ENCODE peak calls at places on chromosomes 4 and X, in nine cellular contexts. A is COR-L47; J is M059J; I is NCI-H1092 treated with DMSO at 0.1 percent for 48 hours; C is SW480; Q is B cell; B is activated CD8-positive, alpha-beta memory T cell treated with anti-CD3 and anti-CD28 coated beads for 1 hour; Z is left lung; Y is endodermal cell. R is an unnamed sample.

GRCh38 chr4:54516556-54517215 is 141.1 kb upstream of the KIT start:
- DNase-seq in B (no peak), C (no peak), Q (no peak), Y (no peak), A (no peak), Z (no peak), J (no peak), I (no peak), R (no peak)

GRCh38 chr4:7412586-7412975 is 22.1 kb downstream of the PSAPL1 start:
- DNase-seq in A (no peak), B (no peak), Q (no peak), J (no peak), C (no peak), Y (peak), Z (peak), I (no peak), R (no peak)

GRCh38 chr4:87807402-87807801 is 8.0 kb downstream of the IBSP start:
- DNase-seq in I (no peak), Z (no peak), C (no peak), A (no peak), J (no peak), Q (no peak), B (no peak), Y (no peak), R (no peak)

GRCh38 chr4:113384600-113384999 is 335.1 kb downstream of the ANK2 start:
- DNase-seq in Y (no peak), Z (no peak), Q (no peak), I (no peak), J (peak), A (no peak), B (no peak), C (peak), R (no peak)

GRCh38 chrX:21926116-21926515 is 14.4 kb upstream of the SMS start:
- DNase-seq in Z (no peak), C (no peak), J (peak), A (no peak), Q (no peak), Y (no peak), B (no peak), I (no peak), R (no peak)

GRCh38 chrX:43644124-43644701 is 11.9 kb upstream of the MAOA start:
- DNase-seq in Q (no peak), A (no peak), Y (no peak), C (peak), J (peak), B (no peak), Z (no peak), I (no peak), R (no peak)

GRCh38 chr4:104073245-104073644 is 353.5 kb upstream of the TACR3 start:
- DNase-seq in Q (no peak), C (no peak), A (no peak), B (no peak), I (no peak), J (no peak), Y (no peak), Z (no peak), R (no peak)

GRCh38 chrX:14032383-14032782 is 2.7 kb upstream of the GEMIN8 start:
- DNase-seq in J (peak), Z (no peak), Y (peak), Q (peak), I (peak), A (peak), C (peak), B (peak), R (no peak)

GRCh38 chr4:24856586-24856985 is 56.3 kb downstream of the CCDC149 start:
- DNase-seq in Y (peak), Q (no peak), C (no peak), J (peak), Z (no peak), B (no peak), I (no peak), A (no peak), R (no peak)

GRCh38 chr4:139798456-139798855 is 132.8 kb downstream of the MGST2 start:
- DNase-seq in A (no peak), Q (no peak), Y (no peak), Z (no peak), B (no peak), I (no peak), C (no peak), J (peak), R (no peak)

GRCh38 chr4:88005086-88005485 is 2.3 kb upstream of the PKD2 start:
- DNase-seq in Z (no peak), J (peak), C (no peak), Y (no peak), Q (no peak), B (no peak), I (no peak), A (no peak), R (peak)

GRCh38 chrX:133640161-133641015 is 225.1 kb upstream of the GPC4 start:
- DNase-seq in C (no peak), B (no peak), J (no peak), Z (no peak), Q (no peak), Y (peak), A (no peak), I (no peak), R (no peak)

GRCh38 chr4:79923290-79923689 is 149.7 kb downstream of the ANTXR2 start:
- DNase-seq in Y (no peak), I (no peak), J (no peak), A (no peak), Z (no peak), C (no peak), Q (no peak), B (no peak), R (no peak)

GRCh38 chr4:88817740-88818139 is 120.1 kb upstream of the NAP1L5 start:
- DNase-seq in A (no peak), C (no peak), B (no peak), Y (no peak), Q (no peak), Z (no peak), I (no peak), J (no peak), R (no peak)

GRCh38 chr4:89518259-89518658 is 210.7 kb upstream of the GPRIN3 start:
- DNase-seq in Q (no peak), C (no peak), A (no peak), Z (no peak), I (no peak), Y (no peak), B (no peak), J (no peak), R (no peak)

GRCh38 chr4:71126719-71127118 is 133.3 kb downstream of the DCK start:
- DNase-seq in Y (no peak), J (peak), Z (no peak), I (no peak), Q (no peak), C (peak), A (no peak), B (no peak), R (peak)

GRCh38 chr4:144283496-144283895 is 143.0 kb upstream of the GYPA start:
- DNase-seq in Z (no peak), I (no peak), C (peak), Y (no peak), J (no peak), A (no peak), B (no peak), Q (no peak), R (no peak)

GRCh38 chr4:15963568-15963967 is 593 bp upstream of the FGFBP2 start:
- DNase-seq in A (no peak), Z (no peak), Y (no peak), J (no peak), I (no peak), Q (no peak), B (no peak), C (no peak), R (no peak)

GRCh38 chrX:116384406-116384805 is 52.0 kb upstream of the SLC6A14 start:
- DNase-seq in I (no peak), B (no peak), C (no peak), Z (no peak), Q (no peak), Y (no peak), A (no peak), J (no peak), R (no peak)

GRCh38 chrX:132822634-132823012 is 135.8 kb downstream of the HS6ST2 start:
- DNase-seq in A (no peak), C (no peak), Z (no peak), B (no peak), Y (no peak), J (no peak), Q (no peak), I (no peak), R (no peak)

GRCh38 chr4:39614487-39615162 is 24.0 kb downstream of the SMIM14 start:
- DNase-seq in A (no peak), Z (no peak), C (no peak), Y (no peak), B (no peak), Q (no peak), I (no peak), J (peak), R (no peak)

GRCh38 chrX:12162420-12162819 is 24.1 kb downstream of the FRMPD4 start:
- DNase-seq in A (no peak), J (peak), Q (no peak), Z (no peak), I (no peak), C (no peak), Y (no peak), B (no peak), R (no peak)

GRCh38 chr4:26342328-26343040 is 21.7 kb downstream of the RBPJ start:
- DNase-seq in A (no peak), I (no peak), Q (no peak), Z (no peak), B (no peak), J (peak), C (peak), Y (no peak), R (peak)

GRCh38 chr4:175560628-175561027 is 251.4 kb downstream of the GPM6A start:
- DNase-seq in B (no peak), Y (no peak), C (peak), Q (no peak), I (peak), A (peak), J (peak), Z (no peak), R (no peak)

GRCh38 chr4:108116423-108117168 is 52.1 kb downstream of the LEF1 start:
- DNase-seq in Y (no peak), J (peak), Q (no peak), Z (no peak), I (no peak), B (no peak), C (no peak), A (no peak), R (no peak)

GRCh38 chr4:124713213-124713592 is 671 bp upstream of the ANKRD50 start:
- DNase-seq in Q (no peak), Y (peak), A (peak), Z (peak), C (peak), I (peak), B (no peak), J (peak), R (no peak)

GRCh38 chr4:152997771-152998487 is 61.8 kb downstream of the FHDC1 start:
- DNase-seq in A (no peak), I (no peak), Z (no peak), C (peak), Q (peak), Y (no peak), B (no peak), J (peak), R (no peak)

GRCh38 chr4:3304831-3305609 is 12.2 kb downstream of the RGS12 start:
- DNase-seq in C (no peak), Z (peak), Q (no peak), I (peak), A (no peak), J (peak), Y (peak), B (no peak), R (no peak)

GRCh38 chr4:16227462-16227868 is 1.2 kb upstream of the TAPT1 start:
- DNase-seq in C (peak), Q (no peak), I (no peak), J (peak), Z (peak), B (no peak), A (no peak), Y (peak), R (no peak)

GRCh38 chr4:8568068-8568668 is 12.0 kb upstream of the GPR78 start:
- DNase-seq in J (peak), C (no peak), Y (peak), I (no peak), Z (no peak), B (no peak), A (no peak), Q (no peak), R (no peak)

GRCh38 chrX:149314031-149314430 is 191.1 kb downstream of the IDS start:
- DNase-seq in Y (no peak), Q (no peak), J (no peak), B (no peak), I (no peak), C (no peak), Z (no peak), A (no peak), R (peak)

GRCh38 chr4:52853351-52853750 is 8.8 kb upstream of the RASL11B start:
- DNase-seq in C (no peak), I (no peak), J (peak), Z (no peak), B (no peak), Y (no peak), A (no peak), Q (no peak), R (peak)

GRCh38 chr4:1472911-1473518 is 66.8 kb upstream of the NKX1-1 start:
- DNase-seq in I (no peak), J (no peak), Y (no peak), Z (no peak), B (no peak), A (no peak), C (no peak), Q (no peak), R (no peak)

GRCh38 chr4:10030946-10031662 is 9.8 kb upstream of the SLC2A9 start:
- DNase-seq in Z (no peak), Q (no peak), I (no peak), B (no peak), Y (peak), C (no peak), J (no peak), A (no peak), R (no peak)

GRCh38 chr4:180951312-180951711 is 1291.9 kb upstream of the TENM3 start:
- DNase-seq in I (no peak), C (no peak), Q (no peak), J (no peak), Y (no peak), B (no peak), A (no peak), Z (no peak), R (no peak)

GRCh38 chrX:66731398-66731797 is 92.5 kb upstream of the EDA2R start:
- DNase-seq in Y (no peak), A (no peak), Z (no peak), B (no peak), C (peak), Q (no peak), J (peak), I (no peak), R (no peak)

GRCh38 chr4:48100248-48100647 is 33.8 kb downstream of the TXK start:
- DNase-seq in A (no peak), Z (no peak), C (no peak), Q (no peak), J (no peak), B (no peak), Y (no peak), I (no peak), R (no peak)

GRCh38 chr4:34720563-34720962 is 1523.8 kb downstream of the ARAP2 start:
- DNase-seq in B (no peak), Z (no peak), I (peak), Q (no peak), A (peak), C (peak), Y (no peak), J (peak), R (no peak)

GRCh38 chr4:168942985-168943384 is 67.1 kb downstream of the CBR4 start:
- DNase-seq in Y (peak), C (peak), Q (no peak), I (no peak), A (no peak), B (no peak), Z (no peak), J (peak), R (no peak)

R was measured in AG04449.